ENCODE peak calls at places on chromosomes 7 and 10, in six cellular contexts. M, I, Z, Q, T and H are unnamed samples.

GRCh38 chr7:1499367-1500029 is 4.7 kb downstream of the INTS1 start:
- DNase-seq in Z (no peak), T (no peak), I (no peak), Q (no peak), M (no peak), H (no peak)

GRCh38 chr10:12510566-12510965 is 161.2 kb downstream of the CAMK1D start:
- DNase-seq in T (no peak), M (no peak), Z (no peak), I (peak; percentile 37), Q (no peak), H (no peak)

GRCh38 chr10:71974489-71975011 is 10.4 kb downstream of the CHST3 start:
- DNase-seq in M (peak; percentile 54), Z (no peak), T (no peak), I (no peak), Q (no peak), H (peak; percentile 60)

GRCh38 chr10:1151071-1152033 is 95.2 kb downstream of the WDR37 start:
- DNase-seq in I (peak; percentile 33), T (no peak), Q (no peak), Z (no peak), M (no peak), H (no peak)

GRCh38 chr10:92753865-92754264 is 64.1 kb downstream of the HHEX start:
- DNase-seq in M (no peak), I (no peak), Q (no peak), T (no peak), Z (peak; percentile 14), H (no peak)

GRCh38 chr10:9547921-9548904 is 1469.5 kb upstream of the CELF2 start:
- DNase-seq in Q (no peak), I (no peak), M (no peak), Z (no peak), T (no peak), H (no peak)

GRCh38 chr7:70786076-70786475 is 345.9 kb upstream of the GALNT17 start:
- DNase-seq in Q (no peak), M (no peak), T (no peak), I (no peak), Z (no peak), H (no peak)

GRCh38 chr10:98097611-98098010 is 36.8 kb upstream of the R3HCC1L start:
- DNase-seq in M (no peak), Z (no peak), I (no peak), T (no peak), Q (no peak), H (no peak)

GRCh38 chr10:8365935-8366911 is 311.7 kb downstream of the GATA3 start:
- DNase-seq in I (no peak), Z (no peak), Q (peak; percentile 12), M (no peak), T (peak; percentile 42), H (no peak)

GRCh38 chr10:42769653-42770052 is 12.9 kb upstream of the BMS1 start:
- DNase-seq in Z (peak; percentile 68), I (no peak), M (no peak), Q (no peak), T (no peak), H (no peak)

GRCh38 chr10:85857305-85857704 is 509.3 kb downstream of the GRID1 start:
- DNase-seq in Q (no peak), I (no peak), Z (no peak), T (no peak), M (no peak), H (no peak)

GRCh38 chr7:107344799-107345198 is 125.1 kb upstream of the GPR22 start:
- DNase-seq in M (no peak), I (no peak), T (no peak), Q (no peak), Z (no peak), H (no peak)

GRCh38 chr7:92633211-92633906 is 43.2 kb upstream of the FAM133B start:
- DNase-seq in M (no peak), Q (no peak), Z (no peak), T (peak; percentile 87), I (no peak), H (no peak)

GRCh38 chr10:133471300-133472109 is 17.8 kb downstream of the SCART1 start:
- DNase-seq in Z (no peak), M (no peak), Q (no peak), I (no peak), T (peak; percentile 5), H (no peak)

GRCh38 chr10:61869772-61870520 is 31.6 kb upstream of the ARID5B start:
- DNase-seq in M (no peak), T (no peak), I (no peak), Q (no peak), Z (no peak), H (no peak)

GRCh38 chr10:91493313-91493712 is 83.2 kb downstream of the HECTD2 start:
- DNase-seq in Z (no peak), M (no peak), T (peak; percentile 41), I (no peak), Q (no peak), H (no peak)

GRCh38 chr7:43583424-43584199 is 704 bp downstream of the STK17A start:
- DNase-seq in T (peak; percentile 25), I (peak; percentile 69), Q (no peak), Z (no peak), M (no peak), H (no peak)

GRCh38 chr10:31278279-31278941 is 40.6 kb upstream of the ZEB1 start:
- DNase-seq in I (no peak), Q (no peak), M (no peak), Z (no peak), T (no peak), H (no peak)

GRCh38 chr10:78013564-78013963 is 15.8 kb downstream of the POLR3A start:
- DNase-seq in M (no peak), I (no peak), Z (no peak), Q (no peak), T (no peak), H (no peak)

GRCh38 chr7:117324940-117325339 is 2.1 kb upstream of the WNT2 start:
- DNase-seq in Z (no peak), T (no peak), Q (no peak), I (no peak), M (no peak), H (no peak)

GRCh38 chr10:69840773-69841172 is 39.1 kb downstream of the COL13A1 start:
- DNase-seq in T (no peak), Q (no peak), I (no peak), M (no peak), Z (no peak), H (no peak)

GRCh38 chr10:73773152-73773879 is 8.5 kb upstream of the CHCHD1 start:
- DNase-seq in I (no peak), Q (no peak), M (no peak), T (no peak), Z (no peak), H (no peak)

GRCh38 chr7:139908792-139909191 is 79.7 kb downstream of the TBXAS1 start:
- DNase-seq in Q (no peak), T (no peak), M (no peak), I (no peak), Z (no peak), H (no peak)

GRCh38 chr7:46900312-46901263 is 681.3 kb downstream of the TNS3 start:
- DNase-seq in I (no peak), Q (no peak), M (no peak), T (no peak), Z (no peak), H (no peak)

GRCh38 chr7:440059-440749 is 79.4 kb downstream of the PDGFA start:
- DNase-seq in Z (no peak), I (no peak), Q (no peak), M (no peak), T (no peak), H (no peak)

DNA sequence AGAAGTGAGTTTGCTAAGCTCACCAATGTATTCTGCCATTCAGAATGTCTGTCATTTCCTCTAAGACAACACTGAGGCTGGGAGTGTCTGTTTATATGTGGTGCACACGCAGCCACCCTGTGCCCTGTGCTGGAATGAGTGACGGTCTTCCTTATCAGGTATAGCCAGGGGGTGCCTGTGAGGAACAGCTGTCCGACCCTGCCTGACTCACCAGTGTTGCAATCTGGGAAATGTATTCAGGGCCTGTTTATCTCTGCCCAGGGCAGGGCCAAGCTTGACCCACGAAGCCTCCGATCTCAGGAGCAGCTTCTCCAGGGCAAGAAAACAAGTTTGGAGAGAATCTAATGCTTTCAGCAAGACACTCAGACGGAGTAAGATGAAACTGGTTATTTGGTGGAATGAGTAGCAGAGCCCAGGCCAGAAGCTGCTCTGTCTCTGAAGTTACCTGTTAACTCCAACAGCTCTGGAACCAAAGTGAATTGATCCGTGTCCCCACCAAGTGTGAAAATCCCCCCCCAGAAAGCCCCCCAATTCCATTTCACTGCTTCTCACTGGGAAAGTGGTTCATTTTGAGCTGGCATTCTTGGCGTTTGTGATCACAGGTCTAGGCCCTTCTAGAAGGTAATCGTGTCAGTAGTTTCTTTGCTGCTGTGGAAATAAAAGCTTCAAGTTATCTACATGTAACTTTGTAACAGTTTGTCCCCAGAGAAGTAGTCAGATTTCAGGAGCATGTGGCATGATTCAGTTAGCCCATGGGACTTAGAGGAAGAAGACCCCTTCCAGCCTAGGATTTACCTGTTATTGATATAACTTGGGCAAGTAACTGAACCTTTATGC is 6.1 kb upstream of the UBE2H start:
- DNase-seq in I (no peak), M (no peak), Z (peak; percentile 95), Q (no peak), T (peak; percentile 84), H (no peak)
- TF ChIP-seq POLR2AphosphoS5 in I (no peak), M (no peak), Z (peak; percentile 100), Q (no peak), T (no peak), H (no peak)

GRCh38 chr7:137771273-137771672 is 75.5 kb downstream of the DGKI start:
- DNase-seq in Z (no peak), T (no peak), Q (no peak), M (no peak), I (no peak), H (no peak)

GRCh38 chr7:137772221-137772620 is 74.6 kb downstream of the DGKI start:
- DNase-seq in M (no peak), Z (no peak), T (no peak), I (no peak), Q (no peak), H (no peak)

GRCh38 chr7:137774793-137775201 is 72.0 kb downstream of the DGKI start:
- DNase-seq in T (no peak), Q (no peak), I (no peak), M (no peak), Z (no peak), H (no peak)

GRCh38 chr7:137771679-137772078 is 75.1 kb downstream of the DGKI start:
- DNase-seq in Z (no peak), Q (no peak), T (no peak), I (no peak), M (no peak), H (no peak)

GRCh38 chr7:137772748-137773147 is 74.0 kb downstream of the DGKI start:
- DNase-seq in M (no peak), I (no peak), Q (no peak), Z (no peak), T (no peak), H (no peak)
- TF ChIP-seq TAF1 in M (no peak), I (no peak), Q (no peak), Z (no peak), T (no peak), H (no peak)

GRCh38 chr7:105531797-105532671 is at the start of gene RINT1:
- DNase-seq in M (peak; percentile 77), Z (peak; percentile 93), I (peak; percentile 98), Q (peak; percentile 72), T (peak; percentile 86), H (peak; percentile 80)
- TF ChIP-seq POLR2A in M (peak; percentile 99), Z (peak; percentile 99), I (peak; percentile 97), Q (peak; percentile 100), T (peak; percentile 99), H (peak; percentile 99)

DNA sequence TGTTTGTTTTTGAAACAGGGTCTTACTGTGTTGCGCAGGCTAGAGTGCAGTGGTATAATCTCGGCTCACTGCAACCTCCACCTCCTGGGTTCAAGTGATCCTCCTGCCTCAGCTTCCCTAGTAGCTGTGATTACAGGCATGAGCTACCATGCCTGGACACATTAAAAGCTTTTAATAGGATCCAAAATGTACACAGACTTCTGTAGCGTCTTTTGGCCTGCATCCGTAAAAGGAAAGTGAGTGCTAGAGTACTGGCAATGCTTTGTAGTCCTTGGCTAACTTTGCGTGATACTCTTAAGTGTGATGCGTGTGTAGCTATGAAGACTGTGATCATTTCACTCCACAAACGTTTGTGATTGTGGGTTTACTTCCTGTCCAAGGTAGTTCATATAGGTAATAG is 13.3 kb downstream of the ZRANB1 start:
- DNase-seq in I (no peak), Q (no peak), M (no peak), Z (no peak), T (no peak), H (no peak)
- TF ChIP-seq POLR2AphosphoS5 in I (no peak), Q (no peak), M (no peak), Z (no peak), T (no peak), H (no peak)